ENCODE peak calls at places on chromosomes 4 and X, in eight cellular contexts. J is endothelial cell of umbilical vein, R is HCT116, S is uterus, C is sigmoid colon, W is stomach, A is right lobe of liver, O is body of pancreas. V is an unnamed sample.
A peak's percentile ranks its signal among the peaks of the same experiment; 100 is the strongest.

GRCh38 chr4:65241257-65241997 is 428.9 kb downstream of the EPHA5 start:
- DNase-seq in J (no peak), R (no peak), S (no peak), C (no peak), W (no peak), A (no peak), O (no peak), V (no peak)

GRCh38 chr4:166169111-166169510 is 296.1 kb downstream of the TLL1 start:
- DNase-seq in J (no peak), R (peak; percentile 7), S (no peak), C (no peak), W (no peak), A (no peak), O (no peak), V (no peak)

GRCh38 chrX:120426599-120426998 is 42.5 kb downstream of the LAMP2 start:
- DNase-seq in J (no peak), R (no peak), S (no peak), C (no peak), W (no peak), A (no peak), O (no peak), V (no peak)

GRCh38 chrX:150450519-150451177 is 87.5 kb downstream of the MAMLD1 start:
- DNase-seq in J (no peak), R (no peak), S (no peak), C (no peak), W (no peak), A (no peak), O (no peak), V (no peak)

GRCh38 chr4:90845777-90846176 is 718.6 kb downstream of the CCSER1 start:
- DNase-seq in J (peak; percentile 64), R (no peak), S (no peak), C (no peak), W (no peak), A (no peak), O (no peak), V (no peak)

GRCh38 chr4:82425478-82425877 is 4.8 kb downstream of the HNRNPDL start:
- DNase-seq in J (no peak), R (no peak), S (no peak), C (no peak), W (no peak), A (no peak), O (no peak), V (no peak)

GRCh38 chrX:111041018-111041462 is 55.0 kb upstream of the PAK3 start:
- DNase-seq in J (no peak), R (no peak), S (no peak), C (no peak), W (no peak), A (no peak), O (peak; percentile 5), V (no peak)

GRCh38 chr4:27178066-27178465 is 317.4 kb downstream of the STIM2 start:
- DNase-seq in J (no peak), R (no peak), S (no peak), C (no peak), W (no peak), A (no peak), O (peak; percentile 21), V (no peak)

GRCh38 chrX:106684207-106684606 is 42.3 kb upstream of the RNF128 start:
- DNase-seq in J (no peak), R (no peak), S (no peak), C (no peak), W (no peak), A (no peak), O (no peak), V (no peak)
- TF ChIP-seq POLR2A in J (no peak), R (no peak), S (no peak), C (no peak), W (no peak), A (no peak), O (no peak), V (no peak)

GRCh38 chrX:134930501-134930900 is 60.3 kb upstream of the SMIM10 start:
- DNase-seq in J (no peak), R (no peak), S (no peak), C (no peak), W (no peak), A (no peak), O (no peak), V (no peak)

GRCh38 chrX:134932528-134933217 is 58.1 kb upstream of the SMIM10 start:
- DNase-seq in J (no peak), R (no peak), S (no peak), C (no peak), W (no peak), A (no peak), O (no peak), V (no peak)

GRCh38 chrX:134933248-134933647 is 57.5 kb upstream of the SMIM10 start:
- DNase-seq in J (no peak), R (no peak), S (no peak), C (no peak), W (no peak), A (no peak), O (no peak), V (no peak)

GRCh38 chrX:134929813-134930212 is 61.0 kb upstream of the SMIM10 start:
- DNase-seq in J (no peak), R (no peak), S (no peak), C (no peak), W (no peak), A (no peak), O (no peak), V (no peak)

GRCh38 chrX:134931550-134931949 is 59.2 kb upstream of the SMIM10 start:
- DNase-seq in J (no peak), R (no peak), S (no peak), C (no peak), W (no peak), A (no peak), O (no peak), V (no peak)
- TF ChIP-seq CTCF in J (no peak), R (peak; percentile 10), S (no peak), C (no peak), W (no peak), A (no peak), O (no peak), V (no peak)

GRCh38 chrX:153817291-153817690 is 13.1 kb downstream of the PDZD4 start:
- DNase-seq in J (no peak), R (no peak), S (no peak), C (no peak), W (no peak), A (no peak), O (no peak), V (no peak)

GRCh38 chrX:153819398-153820083 is 10.8 kb downstream of the PDZD4 start:
- DNase-seq in J (no peak), R (no peak), S (no peak), C (no peak), W (no peak), A (no peak), O (no peak), V (no peak)

GRCh38 chrX:153820601-153821000 is 9.7 kb downstream of the PDZD4 start:
- DNase-seq in J (no peak), R (no peak), S (no peak), C (no peak), W (no peak), A (no peak), O (no peak), V (no peak)

GRCh38 chrX:153816821-153817220 is 13.5 kb downstream of the PDZD4 start:
- DNase-seq in J (no peak), R (no peak), S (no peak), C (no peak), W (no peak), A (no peak), O (no peak), V (no peak)

DNA sequence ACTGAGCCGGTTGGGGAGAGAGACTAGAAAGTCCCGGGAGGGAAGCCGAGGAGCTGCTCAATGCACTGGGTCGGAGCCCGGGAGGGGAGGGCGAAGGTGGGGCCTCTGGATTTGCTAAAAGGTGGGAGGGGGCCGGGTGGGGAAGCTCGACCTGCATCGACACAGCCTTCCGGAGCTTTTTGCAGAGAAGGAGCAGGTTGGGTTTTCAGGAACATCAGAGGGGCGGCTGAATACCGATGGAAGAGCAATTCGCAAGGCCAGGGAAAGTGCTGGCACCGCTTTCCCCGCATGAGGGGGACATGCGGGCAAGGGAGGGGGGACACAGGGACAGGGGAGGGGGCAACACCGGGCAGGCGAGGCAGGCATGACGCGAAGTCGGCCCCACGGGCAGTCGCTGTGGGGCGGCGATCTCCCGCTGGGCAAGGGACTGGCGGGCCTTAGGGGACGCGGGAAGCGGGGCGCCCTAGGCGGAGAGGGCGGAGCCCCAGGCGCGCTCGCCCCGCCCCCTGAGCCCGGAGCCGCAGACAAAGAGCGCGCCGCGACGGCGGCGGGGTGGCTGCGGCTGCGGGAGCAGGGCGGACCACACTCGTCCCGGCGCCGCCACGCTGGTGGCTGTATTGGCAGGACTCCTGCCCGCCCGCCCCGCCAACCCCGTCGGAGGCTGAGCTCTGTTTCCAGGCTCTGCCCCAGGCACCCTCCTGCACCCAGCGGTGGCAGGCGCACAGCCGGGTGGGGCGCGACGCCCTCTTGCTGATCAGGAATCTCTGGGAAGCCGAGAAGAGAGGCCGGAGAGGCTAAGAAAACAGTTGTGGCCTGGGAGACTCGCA is 11.6 kb downstream of the PDZD4 start:
- DNase-seq in J (peak; percentile 23), R (no peak), S (no peak), C (no peak), W (peak; percentile 49), A (no peak), O (peak; percentile 57), V (peak; percentile 23)
- TF ChIP-seq POLR2A in J (no peak), R (no peak), S (no peak), C (no peak), W (no peak), A (no peak), O (no peak), V (no peak)

GRCh38 chrX:31423575-31424284 is 351.9 kb upstream of the FTHL17 start:
- DNase-seq in J (peak; percentile 44), R (no peak), S (peak; percentile 23), C (no peak), W (peak; percentile 35), A (no peak), O (peak; percentile 54), V (peak; percentile 19)
- TF ChIP-seq CTCF in J (peak; percentile 33), R (no peak), S (no peak), C (no peak), W (no peak), A (peak; percentile 38), O (peak; percentile 25), V (no peak)

GRCh38 chrX:153794018-153794896 is at the start of the genes IDH3G and SSR4:
- DNase-seq in J (peak; percentile 96), R (peak; percentile 78), S (peak; percentile 90), C (peak; percentile 97), W (peak; percentile 92), A (peak; percentile 91), O (peak; percentile 92), V (peak; percentile 93)
- TF ChIP-seq POLR2A in J (peak; percentile 76), R (no peak), S (peak; percentile 65), C (peak; percentile 32), W (no peak), A (peak; percentile 59), O (peak; percentile 76), V (peak; percentile 52)

GRCh38 chrX:76850851-76851250 is 423.3 kb downstream of the MAGEE1 start:
- DNase-seq in J (no peak), R (no peak), S (no peak), C (no peak), W (no peak), A (no peak), O (no peak), V (no peak)
- TF ChIP-seq CTCF in J (no peak), R (peak; percentile 13), S (no peak), C (no peak), W (no peak), A (peak; percentile 27), O (no peak), V (no peak)

V was measured in transverse colon.